ENCODE peak calls at places on chromosome 13, in four cellular contexts. O is lower leg skin; W is CD8-positive, alpha-beta T cell; N is mesothelial cell of epicardium. Y is an unnamed sample.

GRCh38 chr13:99371956-99372355 is 64.8 kb upstream of the GPR183 start:
- DNase-seq in W (peak), N (no peak), O (no peak), Y (no peak)

GRCh38 chr13:95128045-95128643 is 173.1 kb downstream of the ABCC4 start:
- DNase-seq in N (no peak), W (no peak), O (no peak), Y (no peak)

GRCh38 chr13:54614729-54615128 is 1586.1 kb downstream of the OLFM4 start:
- DNase-seq in N (no peak), O (no peak), W (no peak), Y (no peak)

GRCh38 chr13:36385471-36385870 is 39.3 kb upstream of the SPART start:
- DNase-seq in W (no peak), O (no peak), N (no peak), Y (no peak)

GRCh38 chr13:76667551-76667950 is 218.7 kb downstream of the KCTD12 start:
- DNase-seq in W (no peak), N (no peak), O (peak), Y (no peak)

GRCh38 chr13:101624210-101624922 is 171.9 kb downstream of the ITGBL1 start:
- DNase-seq in O (no peak), N (no peak), W (no peak), Y (no peak)

GRCh38 chr13:26197298-26197697 is 24.8 kb downstream of the RNF6 start:
- DNase-seq in N (no peak), O (no peak), W (no peak), Y (no peak)

GRCh38 chr13:53098455-53098854 is 69.8 kb downstream of the OLFM4 start:
- DNase-seq in O (no peak), W (no peak), N (no peak), Y (no peak)

DNA sequence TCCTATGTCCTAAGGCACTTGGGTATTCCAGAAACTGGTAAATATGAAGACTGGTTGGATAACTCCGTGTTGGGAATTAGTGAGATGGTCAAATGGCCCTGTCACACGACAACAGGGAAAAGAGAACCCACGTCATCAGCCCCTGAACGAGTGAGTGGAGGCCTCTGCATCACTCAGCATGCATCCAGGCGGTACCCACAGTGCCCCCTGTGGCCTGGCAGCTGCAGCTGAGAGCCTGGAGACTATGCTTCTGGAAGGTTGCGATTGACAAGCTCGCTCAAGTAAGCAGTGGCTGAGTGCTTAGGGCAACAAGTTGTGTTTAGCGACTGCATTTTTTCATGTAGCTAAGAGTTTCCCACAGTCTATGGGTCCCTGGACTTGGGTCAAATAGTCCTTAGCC is 55.9 kb downstream of the COL4A2 start:
- DNase-seq in N (no peak), W (no peak), O (no peak), Y (no peak)
- TF ChIP-seq CTCF in N (no peak), W (no peak), O (no peak), Y (peak)

GRCh38 chr13:104414181-104414580 is 1348.0 kb upstream of the SLC10A2 start:
- DNase-seq in W (no peak), O (no peak), N (no peak), Y (no peak)

GRCh38 chr13:104416973-104417372 is 1350.8 kb upstream of the SLC10A2 start:
- DNase-seq in W (no peak), N (no peak), O (no peak), Y (no peak)

GRCh38 chr13:104414771-104415170 is 1348.6 kb upstream of the SLC10A2 start:
- DNase-seq in N (no peak), W (no peak), O (no peak), Y (no peak)
- TF ChIP-seq CTCF in N (no peak), W (no peak), O (no peak), Y (no peak)

DNA sequence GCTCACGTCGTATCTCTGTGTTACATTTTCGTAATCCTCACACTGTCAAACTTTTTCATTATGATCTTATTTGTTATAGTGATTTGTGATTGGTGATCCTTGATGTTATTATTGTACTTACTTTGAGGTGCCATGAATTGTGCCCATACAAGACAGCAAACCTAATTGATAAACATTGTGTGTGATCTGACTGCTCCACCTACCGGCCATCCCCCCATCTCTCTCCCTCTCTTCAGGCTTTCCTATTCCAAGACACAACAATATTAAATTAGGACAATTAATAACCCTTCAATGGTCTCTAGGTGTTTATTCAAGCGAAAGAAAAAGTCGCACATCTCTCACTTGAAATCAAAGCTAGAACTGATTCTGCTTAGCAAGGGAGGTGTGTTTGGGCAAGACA is 349.3 kb downstream of the RBM26 start:
- DNase-seq in W (no peak), O (no peak), N (no peak), Y (no peak)
- TF ChIP-seq CTCF in W (no peak), O (no peak), N (no peak), Y (no peak)

GRCh38 chr13:23510979-23511735 is 59.1 kb upstream of the TNFRSF19 start:
- DNase-seq in N (no peak), O (no peak), W (no peak), Y (no peak)
- TF ChIP-seq CTCF in N (no peak), O (no peak), W (no peak), Y (no peak)